ENCODE peak calls at places on chromosomes 12 and 14, in eight cellular contexts. One of them, this sample, is unnamed.

GRCh38 chr14:54216827-54217226 is 180.0 kb upstream of the CDKN3 start:
- DNase-seq in NCI-H2029: no peak
- DNase-seq in astrocyte of the cerebellum: no peak
- DNase-seq in PC-3: no peak
- DNase-seq in fibroblast of the aortic adventitia: no peak
- DNase-seq in posterior cingulate gyrus: no peak
- DNase-seq in A673: no peak
- DNase-seq in NCI-H510A treated with DMSO at 0.1 percent for 48 hours: no peak
- DNase-seq in this sample: no peak

GRCh38 chr14:43297794-43298193 is 1209.3 kb downstream of the FSCB start:
- DNase-seq in NCI-H2029: no peak
- DNase-seq in astrocyte of the cerebellum: no peak
- DNase-seq in PC-3: no peak
- DNase-seq in fibroblast of the aortic adventitia: no peak
- DNase-seq in posterior cingulate gyrus: no peak
- DNase-seq in A673: no peak
- DNase-seq in NCI-H510A treated with DMSO at 0.1 percent for 48 hours: no peak
- DNase-seq in this sample: no peak

GRCh38 chr12:116441292-116441691 is 117.9 kb upstream of the MAP1LC3B2 start:
- DNase-seq in NCI-H2029: no peak
- DNase-seq in astrocyte of the cerebellum: no peak
- DNase-seq in PC-3: no peak
- DNase-seq in fibroblast of the aortic adventitia: peak
- DNase-seq in posterior cingulate gyrus: no peak
- DNase-seq in A673: no peak
- DNase-seq in NCI-H510A treated with DMSO at 0.1 percent for 48 hours: no peak
- DNase-seq in this sample: no peak

GRCh38 chr12:106128526-106129430 is 10.0 kb downstream of the NUAK1 start:
- DNase-seq in NCI-H2029: peak
- DNase-seq in astrocyte of the cerebellum: no peak
- DNase-seq in PC-3: no peak
- DNase-seq in fibroblast of the aortic adventitia: no peak
- DNase-seq in posterior cingulate gyrus: no peak
- DNase-seq in A673: no peak
- DNase-seq in NCI-H510A treated with DMSO at 0.1 percent for 48 hours: peak
- DNase-seq in this sample: peak

GRCh38 chr12:105020241-105020962 is 34.3 kb downstream of the NOPCHAP1 start:
- DNase-seq in NCI-H2029: peak
- DNase-seq in astrocyte of the cerebellum: no peak
- DNase-seq in PC-3: peak
- DNase-seq in fibroblast of the aortic adventitia: no peak
- DNase-seq in posterior cingulate gyrus: no peak
- DNase-seq in A673: no peak
- DNase-seq in NCI-H510A treated with DMSO at 0.1 percent for 48 hours: peak
- DNase-seq in this sample: peak

GRCh38 chr12:52389313-52390207 is 4.1 kb upstream of the KRT84 start:
- DNase-seq in NCI-H2029: no peak
- DNase-seq in astrocyte of the cerebellum: no peak
- DNase-seq in PC-3: peak
- DNase-seq in fibroblast of the aortic adventitia: peak
- DNase-seq in posterior cingulate gyrus: peak
- DNase-seq in A673: no peak
- DNase-seq in NCI-H510A treated with DMSO at 0.1 percent for 48 hours: no peak
- DNase-seq in this sample: no peak

GRCh38 chr12:122024132-122024785 is 2.6 kb downstream of the BCL7A start:
- DNase-seq in NCI-H2029: no peak
- DNase-seq in astrocyte of the cerebellum: no peak
- DNase-seq in PC-3: no peak
- DNase-seq in fibroblast of the aortic adventitia: no peak
- DNase-seq in posterior cingulate gyrus: no peak
- DNase-seq in A673: no peak
- DNase-seq in NCI-H510A treated with DMSO at 0.1 percent for 48 hours: peak
- DNase-seq in this sample: no peak

GRCh38 chr14:33435911-33436310 is 497.2 kb downstream of the NPAS3 start:
- DNase-seq in NCI-H2029: no peak
- DNase-seq in astrocyte of the cerebellum: peak
- DNase-seq in PC-3: peak
- DNase-seq in fibroblast of the aortic adventitia: peak
- DNase-seq in posterior cingulate gyrus: no peak
- DNase-seq in A673: no peak
- DNase-seq in NCI-H510A treated with DMSO at 0.1 percent for 48 hours: no peak
- DNase-seq in this sample: no peak

GRCh38 chr12:1302471-1302870 is 291.9 kb downstream of the FBXL14 start:
- DNase-seq in NCI-H2029: no peak
- DNase-seq in astrocyte of the cerebellum: no peak
- DNase-seq in PC-3: peak
- DNase-seq in fibroblast of the aortic adventitia: no peak
- DNase-seq in posterior cingulate gyrus: no peak
- DNase-seq in A673: no peak
- DNase-seq in NCI-H510A treated with DMSO at 0.1 percent for 48 hours: no peak
- DNase-seq in this sample: no peak

GRCh38 chr12:25781223-25781622 is 177.3 kb upstream of the RASSF8 start:
- DNase-seq in NCI-H2029: no peak
- DNase-seq in astrocyte of the cerebellum: no peak
- DNase-seq in PC-3: no peak
- DNase-seq in fibroblast of the aortic adventitia: no peak
- DNase-seq in posterior cingulate gyrus: no peak
- DNase-seq in A673: no peak
- DNase-seq in NCI-H510A treated with DMSO at 0.1 percent for 48 hours: no peak
- DNase-seq in this sample: no peak

GRCh38 chr12:92431146-92431545 is 271.6 kb upstream of the PLEKHG7 start:
- DNase-seq in NCI-H2029: no peak
- DNase-seq in astrocyte of the cerebellum: no peak
- DNase-seq in PC-3: no peak
- DNase-seq in fibroblast of the aortic adventitia: no peak
- DNase-seq in posterior cingulate gyrus: no peak
- DNase-seq in A673: no peak
- DNase-seq in NCI-H510A treated with DMSO at 0.1 percent for 48 hours: no peak
- DNase-seq in this sample: no peak

GRCh38 chr14:37384870-37385596 is 187.3 kb downstream of the MIPOL1 start:
- DNase-seq in NCI-H2029: peak
- DNase-seq in astrocyte of the cerebellum: no peak
- DNase-seq in PC-3: no peak
- DNase-seq in fibroblast of the aortic adventitia: no peak
- DNase-seq in posterior cingulate gyrus: no peak
- DNase-seq in A673: no peak
- DNase-seq in NCI-H510A treated with DMSO at 0.1 percent for 48 hours: peak
- DNase-seq in this sample: peak

GRCh38 chr14:63632932-63633514 is 8.6 kb downstream of the WDR89 start:
- DNase-seq in NCI-H2029: no peak
- DNase-seq in astrocyte of the cerebellum: no peak
- DNase-seq in PC-3: peak
- DNase-seq in fibroblast of the aortic adventitia: peak
- DNase-seq in posterior cingulate gyrus: no peak
- DNase-seq in A673: peak
- DNase-seq in NCI-H510A treated with DMSO at 0.1 percent for 48 hours: peak
- DNase-seq in this sample: peak

GRCh38 chr14:34170891-34171290 is 220.0 kb upstream of the EGLN3 start:
- DNase-seq in NCI-H2029: no peak
- DNase-seq in astrocyte of the cerebellum: no peak
- DNase-seq in PC-3: no peak
- DNase-seq in fibroblast of the aortic adventitia: no peak
- DNase-seq in posterior cingulate gyrus: no peak
- DNase-seq in A673: no peak
- DNase-seq in NCI-H510A treated with DMSO at 0.1 percent for 48 hours: no peak
- DNase-seq in this sample: no peak

GRCh38 chr12:84924956-84925355 is 12.4 kb upstream of the SLC6A15 start:
- DNase-seq in NCI-H2029: no peak
- DNase-seq in astrocyte of the cerebellum: no peak
- DNase-seq in PC-3: peak
- DNase-seq in fibroblast of the aortic adventitia: peak
- DNase-seq in posterior cingulate gyrus: no peak
- DNase-seq in A673: peak
- DNase-seq in NCI-H510A treated with DMSO at 0.1 percent for 48 hours: no peak
- DNase-seq in this sample: no peak

GRCh38 chr12:128844031-128844635 is 9.1 kb upstream of the GLT1D1 start:
- DNase-seq in NCI-H2029: no peak
- DNase-seq in astrocyte of the cerebellum: no peak
- DNase-seq in PC-3: no peak
- DNase-seq in fibroblast of the aortic adventitia: no peak
- DNase-seq in posterior cingulate gyrus: no peak
- DNase-seq in A673: no peak
- DNase-seq in NCI-H510A treated with DMSO at 0.1 percent for 48 hours: no peak
- DNase-seq in this sample: peak

GRCh38 chr14:86055512-86055911 is 525.6 kb downstream of the FLRT2 start:
- DNase-seq in NCI-H2029: no peak
- DNase-seq in astrocyte of the cerebellum: no peak
- DNase-seq in PC-3: peak
- DNase-seq in fibroblast of the aortic adventitia: peak
- DNase-seq in posterior cingulate gyrus: no peak
- DNase-seq in A673: peak
- DNase-seq in NCI-H510A treated with DMSO at 0.1 percent for 48 hours: peak
- DNase-seq in this sample: peak

GRCh38 chr14:92928258-92928629 is 5.3 kb downstream of the CHGA start:
- DNase-seq in NCI-H2029: no peak
- DNase-seq in astrocyte of the cerebellum: no peak
- DNase-seq in PC-3: no peak
- DNase-seq in fibroblast of the aortic adventitia: no peak
- DNase-seq in posterior cingulate gyrus: peak
- DNase-seq in A673: no peak
- DNase-seq in NCI-H510A treated with DMSO at 0.1 percent for 48 hours: no peak
- DNase-seq in this sample: no peak

GRCh38 chr12:6652391-6652790 is 5.2 kb upstream of the ACRBP start:
- DNase-seq in NCI-H2029: no peak
- DNase-seq in astrocyte of the cerebellum: no peak
- DNase-seq in PC-3: no peak
- DNase-seq in fibroblast of the aortic adventitia: no peak
- DNase-seq in posterior cingulate gyrus: no peak
- DNase-seq in A673: no peak
- DNase-seq in NCI-H510A treated with DMSO at 0.1 percent for 48 hours: no peak
- DNase-seq in this sample: no peak

GRCh38 chr12:6936642-6937480 is 6.8 kb upstream of the RNU7-1 start:
- DNase-seq in NCI-H2029: no peak
- DNase-seq in astrocyte of the cerebellum: no peak
- DNase-seq in PC-3: no peak
- DNase-seq in fibroblast of the aortic adventitia: no peak
- DNase-seq in posterior cingulate gyrus: peak
- DNase-seq in A673: no peak
- DNase-seq in NCI-H510A treated with DMSO at 0.1 percent for 48 hours: no peak
- DNase-seq in this sample: no peak

GRCh38 chr14:101017806-101018560 is 114.5 kb upstream of the RTL1 start:
- DNase-seq in NCI-H2029: no peak
- DNase-seq in astrocyte of the cerebellum: no peak
- DNase-seq in PC-3: no peak
- DNase-seq in fibroblast of the aortic adventitia: no peak
- DNase-seq in posterior cingulate gyrus: peak
- DNase-seq in A673: no peak
- DNase-seq in NCI-H510A treated with DMSO at 0.1 percent for 48 hours: no peak
- DNase-seq in this sample: no peak

GRCh38 chr14:66425402-66425801 is 60.8 kb upstream of the CCDC196 start:
- DNase-seq in NCI-H2029: no peak
- DNase-seq in astrocyte of the cerebellum: no peak
- DNase-seq in PC-3: no peak
- DNase-seq in fibroblast of the aortic adventitia: no peak
- DNase-seq in posterior cingulate gyrus: no peak
- DNase-seq in A673: no peak
- DNase-seq in NCI-H510A treated with DMSO at 0.1 percent for 48 hours: no peak
- DNase-seq in this sample: no peak

GRCh38 chr14:50620341-50620740 is 47.8 kb downstream of the SAV1 start:
- DNase-seq in NCI-H2029: no peak
- DNase-seq in astrocyte of the cerebellum: no peak
- DNase-seq in PC-3: peak
- DNase-seq in fibroblast of the aortic adventitia: no peak
- DNase-seq in posterior cingulate gyrus: no peak
- DNase-seq in A673: no peak
- DNase-seq in NCI-H510A treated with DMSO at 0.1 percent for 48 hours: no peak
- DNase-seq in this sample: no peak

GRCh38 chr12:46952880-46953517 is 126.4 kb upstream of the PCED1B start:
- DNase-seq in NCI-H2029: no peak
- DNase-seq in astrocyte of the cerebellum: no peak
- DNase-seq in PC-3: peak
- DNase-seq in fibroblast of the aortic adventitia: no peak
- DNase-seq in posterior cingulate gyrus: no peak
- DNase-seq in A673: no peak
- DNase-seq in NCI-H510A treated with DMSO at 0.1 percent for 48 hours: no peak
- DNase-seq in this sample: no peak

GRCh38 chr12:107330901-107331431 is 237.6 kb upstream of the CRY1 start:
- DNase-seq in NCI-H2029: no peak
- DNase-seq in astrocyte of the cerebellum: no peak
- DNase-seq in PC-3: peak
- DNase-seq in fibroblast of the aortic adventitia: no peak
- DNase-seq in posterior cingulate gyrus: no peak
- DNase-seq in A673: no peak
- DNase-seq in NCI-H510A treated with DMSO at 0.1 percent for 48 hours: no peak
- DNase-seq in this sample: no peak

GRCh38 chr12:92370828-92371227 is 225.2 kb upstream of the BTG1 start:
- DNase-seq in NCI-H2029: no peak
- DNase-seq in astrocyte of the cerebellum: no peak
- DNase-seq in PC-3: no peak
- DNase-seq in fibroblast of the aortic adventitia: no peak
- DNase-seq in posterior cingulate gyrus: no peak
- DNase-seq in A673: no peak
- DNase-seq in NCI-H510A treated with DMSO at 0.1 percent for 48 hours: no peak
- DNase-seq in this sample: no peak

GRCh38 chr14:105485720-105486332 is 860 bp upstream of the CRIP1 start:
- DNase-seq in NCI-H2029: no peak
- DNase-seq in astrocyte of the cerebellum: no peak
- DNase-seq in PC-3: peak
- DNase-seq in fibroblast of the aortic adventitia: no peak
- DNase-seq in posterior cingulate gyrus: no peak
- DNase-seq in A673: peak
- DNase-seq in NCI-H510A treated with DMSO at 0.1 percent for 48 hours: no peak
- DNase-seq in this sample: peak

GRCh38 chr12:129750426-129750825 is 153.4 kb downstream of the TMEM132D start:
- DNase-seq in NCI-H2029: no peak
- DNase-seq in astrocyte of the cerebellum: no peak
- DNase-seq in PC-3: no peak
- DNase-seq in fibroblast of the aortic adventitia: no peak
- DNase-seq in posterior cingulate gyrus: no peak
- DNase-seq in A673: no peak
- DNase-seq in NCI-H510A treated with DMSO at 0.1 percent for 48 hours: no peak
- DNase-seq in this sample: no peak

GRCh38 chr12:18422849-18423248 is 161.5 kb downstream of the PIK3C2G start:
- DNase-seq in NCI-H2029: no peak
- DNase-seq in astrocyte of the cerebellum: no peak
- DNase-seq in PC-3: no peak
- DNase-seq in fibroblast of the aortic adventitia: peak
- DNase-seq in posterior cingulate gyrus: no peak
- DNase-seq in A673: no peak
- DNase-seq in NCI-H510A treated with DMSO at 0.1 percent for 48 hours: no peak
- DNase-seq in this sample: no peak

GRCh38 chr14:101562659-101563351 is 1.5 kb downstream of the DIO3 start:
- DNase-seq in NCI-H2029: no peak
- DNase-seq in astrocyte of the cerebellum: no peak
- DNase-seq in PC-3: no peak
- DNase-seq in fibroblast of the aortic adventitia: no peak
- DNase-seq in posterior cingulate gyrus: peak
- DNase-seq in A673: no peak
- DNase-seq in NCI-H510A treated with DMSO at 0.1 percent for 48 hours: peak
- DNase-seq in this sample: no peak